ENCODE peak calls at places on chromosome 15, in nine cellular contexts. W is AG09309, O is left ventricle myocardium inferior, R is cardiac fibroblast, X is pancreas, S is HCT116, N is cardiac muscle cell, G is brain microvascular endothelial cell, Y is testis. K is an unnamed sample.

GRCh38 chr15:58136731-58137130 is 1.4 kb upstream of the AQP9 start:
- DNase-seq in O (no peak), R (no peak), N (no peak), G (no peak), W (no peak), X (no peak), S (no peak), Y (no peak), K (no peak)

GRCh38 chr15:98942966-98943584 is 64.5 kb downstream of the PGPEP1L start:
- DNase-seq in W (no peak), X (no peak), Y (no peak), R (peak), N (no peak), O (no peak), S (no peak), G (no peak), K (no peak)

GRCh38 chr15:67853454-67853853 is 13.6 kb upstream of the RNU6-1 start:
- DNase-seq in Y (no peak), W (no peak), N (no peak), S (no peak), R (no peak), G (no peak), O (no peak), X (no peak), K (no peak)

GRCh38 chr15:80835338-80835737 is 56.2 kb downstream of the CEMIP start:
- DNase-seq in X (no peak), W (no peak), O (no peak), Y (no peak), R (no peak), S (no peak), N (no peak), G (no peak), K (no peak)

GRCh38 chr15:66646308-66646707 is 55.7 kb upstream of the SMAD6 start:
- DNase-seq in X (no peak), S (no peak), W (peak), N (no peak), R (peak), Y (no peak), G (peak), O (no peak), K (no peak)

GRCh38 chr15:101357333-101357732 is 62.3 kb upstream of the SNRPA1 start:
- DNase-seq in Y (peak), S (no peak), N (peak), X (no peak), O (peak), R (no peak), G (no peak), W (no peak), K (no peak)

GRCh38 chr15:98611031-98611430 is 37.3 kb upstream of the IGF1R start:
- DNase-seq in X (peak), S (no peak), N (no peak), G (no peak), O (no peak), Y (no peak), R (no peak), W (no peak), K (no peak)

GRCh38 chr15:91027677-91028076 is 5.3 kb upstream of the VPS33B start:
- DNase-seq in W (no peak), R (no peak), Y (no peak), G (no peak), S (no peak), N (no peak), O (no peak), X (no peak), K (no peak)

GRCh38 chr15:42375941-42376340 is 16.6 kb downstream of the CAPN3 start:
- DNase-seq in Y (no peak), R (no peak), W (no peak), N (no peak), S (no peak), X (no peak), G (no peak), O (no peak), K (no peak)

GRCh38 chr15:28888302-28888894 is 2.6 kb downstream of the APBA2 start:
- DNase-seq in N (no peak), W (no peak), Y (no peak), G (no peak), O (no peak), X (no peak), R (no peak), S (no peak), K (no peak)

GRCh38 chr15:90360746-90361145 is 8.7 kb downstream of the ZNF774 start:
- DNase-seq in W (no peak), G (no peak), S (no peak), R (no peak), X (no peak), N (no peak), Y (no peak), O (no peak), K (no peak)

GRCh38 chr15:87764461-87765236 is 491.9 kb downstream of the NTRK3 start:
- DNase-seq in X (no peak), N (no peak), R (peak), S (no peak), W (peak), Y (no peak), O (no peak), G (peak), K (no peak)

GRCh38 chr15:43974852-43975251 is 148.1 kb downstream of the WDR76 start:
- DNase-seq in N (no peak), S (no peak), W (no peak), G (no peak), R (no peak), X (no peak), Y (no peak), O (no peak), K (no peak)

GRCh38 chr15:71013446-71013845 is 101.8 kb upstream of the THSD4 start:
- DNase-seq in G (no peak), R (no peak), O (no peak), X (no peak), N (no peak), S (no peak), Y (no peak), W (no peak), K (no peak)

GRCh38 chr15:71051539-71051938 is 63.7 kb upstream of the THSD4 start:
- DNase-seq in R (peak), N (no peak), G (peak), X (no peak), O (peak), W (no peak), Y (peak), S (no peak), K (no peak)

GRCh38 chr15:70083423-70083822 is 14.3 kb downstream of the TLE3 start:
- DNase-seq in S (no peak), X (no peak), G (no peak), N (no peak), W (no peak), Y (no peak), O (no peak), R (no peak), K (peak)

GRCh38 chr15:39426552-39427532 is 154.0 kb upstream of the THBS1 start:
- DNase-seq in G (peak), N (no peak), R (peak), Y (peak), X (no peak), W (peak), O (peak), S (no peak), K (no peak)

GRCh38 chr15:57559875-57560274 is 31.8 kb upstream of the MYZAP start:
- DNase-seq in S (peak), Y (peak), O (peak), G (peak), N (peak), X (peak), W (no peak), R (peak), K (peak)

GRCh38 chr15:38652998-38653397 is 88.4 kb upstream of the RASGRP1 start:
- DNase-seq in X (no peak), S (no peak), O (no peak), N (no peak), G (no peak), Y (no peak), W (no peak), R (no peak), K (no peak)

GRCh38 chr15:100339999-100340398 is 1.8 kb downstream of the ADAMTS17 start:
- DNase-seq in N (no peak), S (no peak), G (no peak), Y (no peak), O (no peak), X (peak), W (no peak), R (no peak), K (no peak)

GRCh38 chr15:56356616-56357015 is 8.6 kb upstream of the TEX9 start:
- DNase-seq in S (no peak), W (peak), Y (no peak), N (no peak), X (no peak), R (peak), O (no peak), G (peak), K (no peak)

GRCh38 chr15:50977157-50977556 is 68.7 kb downstream of the AP4E1 start:
- DNase-seq in W (no peak), N (no peak), X (no peak), Y (no peak), G (no peak), O (no peak), S (no peak), R (peak), K (no peak)

GRCh38 chr15:80636675-80637074 is 58.4 kb upstream of the ABHD17C start:
- DNase-seq in N (no peak), W (no peak), O (no peak), G (no peak), X (no peak), R (no peak), S (no peak), Y (peak), K (no peak)

GRCh38 chr15:71215126-71215894 is 100.0 kb downstream of the THSD4 start:
- DNase-seq in Y (no peak), W (no peak), N (no peak), G (no peak), O (no peak), R (no peak), X (no peak), S (no peak), K (no peak)

GRCh38 chr15:70246623-70247200 is 149.0 kb upstream of the TLE3 start:
- DNase-seq in R (no peak), S (no peak), N (no peak), O (no peak), X (no peak), Y (no peak), W (no peak), G (no peak), K (no peak)

GRCh38 chr15:55267401-55268053 is 22.1 kb downstream of the RAB27A start:
- DNase-seq in X (no peak), Y (peak), O (peak), S (no peak), G (no peak), W (no peak), N (no peak), R (peak), K (no peak)

GRCh38 chr15:35753486-35753885 is 207.5 kb upstream of the DPH6 start:
- DNase-seq in R (peak), S (no peak), W (peak), O (no peak), G (no peak), X (no peak), Y (no peak), N (peak), K (no peak)

GRCh38 chr15:29925227-29926082 is 103.2 kb upstream of the TJP1 start:
- DNase-seq in X (peak), O (peak), R (peak), N (peak), S (peak), G (peak), Y (peak), W (peak), K (peak)

GRCh38 chr15:64877435-64877834 is 34.3 kb upstream of the ANKDD1A start:
- DNase-seq in G (no peak), X (peak), S (no peak), N (no peak), O (peak), Y (peak), W (no peak), R (peak), K (no peak)

DNA sequence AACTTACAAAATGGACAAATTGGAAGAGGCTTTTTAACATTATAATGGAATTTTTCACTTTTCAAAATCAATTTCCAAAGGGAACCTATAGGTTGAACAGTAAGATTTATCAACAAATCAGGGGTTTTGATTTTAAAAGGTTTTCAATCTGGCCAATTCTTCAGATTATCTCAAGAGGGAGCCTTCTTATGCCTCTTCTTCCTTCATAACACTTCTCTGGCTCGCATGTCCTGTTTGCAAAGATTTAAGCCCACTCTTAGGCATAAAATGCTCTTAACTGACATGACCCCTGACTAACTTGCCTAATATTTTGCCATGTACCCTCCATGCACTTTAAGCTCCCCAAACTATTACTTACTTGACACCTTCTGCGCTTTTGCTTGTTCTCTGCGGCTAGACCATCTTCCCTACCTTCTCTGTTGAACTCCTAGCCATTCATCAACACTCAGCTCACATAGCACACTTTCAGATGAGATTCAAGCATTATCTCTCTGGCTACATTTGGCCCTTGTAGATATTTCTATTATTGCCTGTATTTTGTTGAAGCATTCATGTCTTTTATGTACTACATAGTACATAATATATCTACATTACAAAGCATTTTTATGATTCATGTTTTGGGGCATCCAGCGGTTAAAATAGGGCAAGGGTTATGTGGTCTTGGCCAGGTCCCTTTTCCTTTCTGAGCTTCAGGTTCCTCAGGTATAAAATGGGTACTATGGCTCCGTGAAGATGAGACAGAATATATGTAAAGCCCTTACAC is 1.0 kb upstream of the ARIH1 start:
- DNase-seq in G (no peak), W (no peak), Y (no peak), R (peak), X (no peak), O (no peak), N (no peak), S (no peak), K (no peak)
- TF ChIP-seq CTCF in G (peak), W (peak), Y (peak), R (peak), X (no peak), O (no peak), N (peak), S (no peak), K (peak)

GRCh38 chr15:59993950-59994401 is 10.1 kb upstream of the FOXB1 start:
- DNase-seq in Y (no peak), G (no peak), R (no peak), O (no peak), S (no peak), W (no peak), X (no peak), N (peak), K (peak)
- TF ChIP-seq CTCF in Y (no peak), G (peak), R (no peak), O (no peak), S (no peak), W (no peak), X (no peak), N (peak), K (peak)

GRCh38 chr15:52463638-52464037 is 65.0 kb downstream of the MYO5A start:
- DNase-seq in X (no peak), O (no peak), N (no peak), R (no peak), Y (no peak), G (no peak), W (no peak), S (no peak), K (no peak)
- TF ChIP-seq CTCF in X (no peak), O (peak), N (no peak), R (no peak), Y (no peak), G (no peak), W (peak), S (peak), K (no peak)

GRCh38 chr15:73630796-73631471 is 2.3 kb downstream of the NPTN start:
- DNase-seq in R (no peak), G (no peak), O (no peak), N (no peak), X (no peak), S (no peak), W (no peak), Y (no peak), K (no peak)

GRCh38 chr15:73628102-73628501 is 5.1 kb downstream of the NPTN start:
- DNase-seq in R (no peak), X (no peak), N (no peak), G (no peak), S (no peak), Y (no peak), O (no peak), W (no peak), K (no peak)

GRCh38 chr15:73631915-73632669 is 1.1 kb downstream of the NPTN start:
- DNase-seq in S (no peak), X (no peak), G (no peak), R (peak), Y (peak), W (no peak), O (no peak), N (peak), K (no peak)

GRCh38 chr15:73630030-73630429 is 3.2 kb downstream of the NPTN start:
- DNase-seq in R (no peak), W (no peak), X (no peak), G (no peak), Y (no peak), N (no peak), O (no peak), S (no peak), K (no peak)

DNA sequence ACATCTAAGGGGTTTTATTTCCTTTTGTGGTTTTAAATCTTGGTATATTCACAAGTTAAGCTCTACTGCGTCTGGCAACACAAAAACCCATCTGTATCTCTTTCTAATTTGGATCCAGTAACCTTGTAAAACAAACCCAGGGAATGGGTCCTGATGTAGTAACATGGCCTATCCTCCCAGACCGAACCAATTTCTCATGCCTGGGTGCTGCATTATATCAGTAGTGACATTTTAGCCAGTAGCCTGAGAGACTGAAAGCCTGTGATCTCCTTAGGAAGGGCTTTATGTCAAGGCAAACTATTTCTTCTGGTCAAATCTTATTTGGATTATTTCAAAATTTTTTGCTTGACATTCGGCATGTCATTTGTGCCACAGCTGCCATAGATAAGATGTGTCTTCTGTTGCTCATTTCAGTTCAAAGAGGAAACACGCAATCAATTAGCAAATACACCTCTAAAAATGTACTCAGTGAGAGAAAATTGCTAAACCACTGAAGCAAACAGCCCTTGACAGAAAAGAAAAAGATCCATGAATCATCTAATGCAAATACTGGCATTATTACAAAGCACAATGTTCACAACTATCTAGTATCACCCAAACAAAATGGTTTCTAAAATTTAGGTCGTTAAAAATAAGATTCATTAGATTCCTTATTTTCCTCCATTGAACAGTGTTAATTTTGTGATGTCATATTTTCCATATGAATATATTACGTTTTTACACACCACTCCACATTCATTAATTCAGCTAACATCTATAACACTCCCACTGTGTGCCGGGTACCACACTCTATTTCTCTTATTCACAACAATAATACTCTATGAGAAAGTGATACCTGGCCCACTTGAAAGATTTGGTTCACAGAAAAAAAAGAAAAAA is 4.0 kb downstream of the NPTN start:
- DNase-seq in S (no peak), X (no peak), G (no peak), O (no peak), R (no peak), Y (no peak), W (no peak), N (peak), K (no peak)
- TF ChIP-seq CTCF in S (no peak), X (no peak), G (no peak), O (no peak), R (no peak), Y (no peak), W (no peak), N (no peak), K (no peak)